ENCODE peak calls at places on chromosomes 7 and 10, in ten cellular contexts. One of them, this sample, is unnamed.

GRCh38 chr7:50085344-50085743 is 7.7 kb downstream of the ZPBP start:
- DNase-seq in NCI-H460: no peak
- DNase-seq in stimulated activated CD8-positive, alpha-beta memory T cell treated with anti-CD3 and anti-CD28 coated beads, Interleukin-2, amount 100 ng/mL, for 48 hours: no peak
- DNase-seq in WERI-Rb-1: no peak
- DNase-seq in AG08395: no peak
- DNase-seq in A172: no peak
- DNase-seq in retinal pigment epithelial cell: no peak
- DNase-seq in T-helper 1 cell: no peak
- DNase-seq in Kasumi-1: no peak
- DNase-seq in HT-29: no peak
- DNase-seq in this sample: no peak

GRCh38 chr10:72039377-72039776 is 49.0 kb downstream of the SPOCK2 start:
- DNase-seq in stimulated activated CD8-positive, alpha-beta memory T cell treated with anti-CD3 and anti-CD28 coated beads, Interleukin-2, amount 100 ng/mL, for 48 hours: no peak
- DNase-seq in Kasumi-1: no peak
- DNase-seq in retinal pigment epithelial cell: no peak
- DNase-seq in NCI-H460: no peak
- DNase-seq in AG08395: no peak
- DNase-seq in A172: no peak
- DNase-seq in WERI-Rb-1: no peak
- DNase-seq in T-helper 1 cell: no peak
- DNase-seq in HT-29: no peak
- DNase-seq in this sample: no peak

GRCh38 chr10:46550795-46551700 is 5.4 kb downstream of the GPRIN2 start:
- DNase-seq in WERI-Rb-1: peak; percentile 5
- DNase-seq in NCI-H460: no peak
- DNase-seq in stimulated activated CD8-positive, alpha-beta memory T cell treated with anti-CD3 and anti-CD28 coated beads, Interleukin-2, amount 100 ng/mL, for 48 hours: no peak
- DNase-seq in Kasumi-1: no peak
- DNase-seq in AG08395: no peak
- DNase-seq in retinal pigment epithelial cell: no peak
- DNase-seq in A172: no peak
- DNase-seq in T-helper 1 cell: no peak
- DNase-seq in HT-29: no peak
- DNase-seq in this sample: no peak

GRCh38 chr7:36790280-36790679 is 66.0 kb upstream of the AOAH start:
- DNase-seq in NCI-H460: no peak
- DNase-seq in Kasumi-1: no peak
- DNase-seq in AG08395: no peak
- DNase-seq in HT-29: no peak
- DNase-seq in A172: no peak
- DNase-seq in stimulated activated CD8-positive, alpha-beta memory T cell treated with anti-CD3 and anti-CD28 coated beads, Interleukin-2, amount 100 ng/mL, for 48 hours: no peak
- DNase-seq in T-helper 1 cell: no peak
- DNase-seq in retinal pigment epithelial cell: no peak
- DNase-seq in WERI-Rb-1: no peak
- DNase-seq in this sample: no peak

GRCh38 chr10:104330168-104331117 is 7.8 kb downstream of the ITPRIP start:
- DNase-seq in Kasumi-1: no peak
- DNase-seq in WERI-Rb-1: peak; percentile 40
- DNase-seq in stimulated activated CD8-positive, alpha-beta memory T cell treated with anti-CD3 and anti-CD28 coated beads, Interleukin-2, amount 100 ng/mL, for 48 hours: no peak
- DNase-seq in retinal pigment epithelial cell: peak; percentile 81
- DNase-seq in NCI-H460: peak; percentile 38
- DNase-seq in T-helper 1 cell: no peak
- DNase-seq in AG08395: peak; percentile 71
- DNase-seq in A172: peak; percentile 85
- DNase-seq in HT-29: no peak
- DNase-seq in this sample: no peak

GRCh38 chr7:91892821-91893340 is 12.4 kb upstream of the MTERF1 start:
- DNase-seq in Kasumi-1: no peak
- DNase-seq in WERI-Rb-1: peak; percentile 88
- DNase-seq in AG08395: no peak
- DNase-seq in HT-29: no peak
- DNase-seq in T-helper 1 cell: no peak
- DNase-seq in retinal pigment epithelial cell: peak; percentile 92
- DNase-seq in stimulated activated CD8-positive, alpha-beta memory T cell treated with anti-CD3 and anti-CD28 coated beads, Interleukin-2, amount 100 ng/mL, for 48 hours: no peak
- DNase-seq in NCI-H460: no peak
- DNase-seq in A172: peak; percentile 72
- DNase-seq in this sample: no peak

GRCh38 chr10:5975641-5976473 is 1.5 kb downstream of the IL15RA start:
- DNase-seq in WERI-Rb-1: no peak
- DNase-seq in stimulated activated CD8-positive, alpha-beta memory T cell treated with anti-CD3 and anti-CD28 coated beads, Interleukin-2, amount 100 ng/mL, for 48 hours: peak; percentile 50
- DNase-seq in retinal pigment epithelial cell: no peak
- DNase-seq in Kasumi-1: peak; percentile 41
- DNase-seq in T-helper 1 cell: peak; percentile 50
- DNase-seq in A172: peak; percentile 42
- DNase-seq in AG08395: peak; percentile 66
- DNase-seq in NCI-H460: no peak
- DNase-seq in HT-29: peak; percentile 29
- DNase-seq in this sample: peak; percentile 82

GRCh38 chr10:12416396-12417090 is 67.2 kb downstream of the CAMK1D start:
- DNase-seq in Kasumi-1: no peak
- DNase-seq in NCI-H460: no peak
- DNase-seq in WERI-Rb-1: no peak
- DNase-seq in AG08395: no peak
- DNase-seq in stimulated activated CD8-positive, alpha-beta memory T cell treated with anti-CD3 and anti-CD28 coated beads, Interleukin-2, amount 100 ng/mL, for 48 hours: no peak
- DNase-seq in T-helper 1 cell: no peak
- DNase-seq in HT-29: no peak
- DNase-seq in retinal pigment epithelial cell: no peak
- DNase-seq in A172: no peak
- DNase-seq in this sample: no peak

GRCh38 chr10:31090894-31091607 is 59.4 kb upstream of the ZNF438 start:
- DNase-seq in T-helper 1 cell: no peak
- DNase-seq in WERI-Rb-1: no peak
- DNase-seq in NCI-H460: no peak
- DNase-seq in stimulated activated CD8-positive, alpha-beta memory T cell treated with anti-CD3 and anti-CD28 coated beads, Interleukin-2, amount 100 ng/mL, for 48 hours: no peak
- DNase-seq in Kasumi-1: no peak
- DNase-seq in HT-29: no peak
- DNase-seq in retinal pigment epithelial cell: no peak
- DNase-seq in A172: peak; percentile 33
- DNase-seq in AG08395: no peak
- DNase-seq in this sample: no peak

GRCh38 chr7:15947749-15948148 is 261.3 kb upstream of the MEOX2 start:
- DNase-seq in stimulated activated CD8-positive, alpha-beta memory T cell treated with anti-CD3 and anti-CD28 coated beads, Interleukin-2, amount 100 ng/mL, for 48 hours: no peak
- DNase-seq in retinal pigment epithelial cell: no peak
- DNase-seq in NCI-H460: no peak
- DNase-seq in HT-29: no peak
- DNase-seq in AG08395: peak; percentile 44
- DNase-seq in Kasumi-1: no peak
- DNase-seq in T-helper 1 cell: no peak
- DNase-seq in WERI-Rb-1: no peak
- DNase-seq in A172: no peak
- DNase-seq in this sample: no peak

GRCh38 chr7:150313367-150313809 is 9.8 kb upstream of the LRRC61 start:
- DNase-seq in stimulated activated CD8-positive, alpha-beta memory T cell treated with anti-CD3 and anti-CD28 coated beads, Interleukin-2, amount 100 ng/mL, for 48 hours: no peak
- DNase-seq in retinal pigment epithelial cell: no peak
- DNase-seq in HT-29: no peak
- DNase-seq in A172: no peak
- DNase-seq in Kasumi-1: no peak
- DNase-seq in T-helper 1 cell: no peak
- DNase-seq in WERI-Rb-1: no peak
- DNase-seq in AG08395: no peak
- DNase-seq in NCI-H460: no peak
- DNase-seq in this sample: no peak

GRCh38 chr10:28796606-28797512 is 119.5 kb downstream of the BAMBI start:
- DNase-seq in Kasumi-1: no peak
- DNase-seq in stimulated activated CD8-positive, alpha-beta memory T cell treated with anti-CD3 and anti-CD28 coated beads, Interleukin-2, amount 100 ng/mL, for 48 hours: no peak
- DNase-seq in NCI-H460: no peak
- DNase-seq in AG08395: peak; percentile 32
- DNase-seq in WERI-Rb-1: no peak
- DNase-seq in A172: peak; percentile 58
- DNase-seq in T-helper 1 cell: no peak
- DNase-seq in retinal pigment epithelial cell: peak; percentile 49
- DNase-seq in HT-29: no peak
- DNase-seq in this sample: no peak

GRCh38 chr7:111568870-111569462 is 6.7 kb upstream of the IMMP2L start:
- DNase-seq in NCI-H460: no peak
- DNase-seq in HT-29: no peak
- DNase-seq in WERI-Rb-1: no peak
- DNase-seq in retinal pigment epithelial cell: no peak
- DNase-seq in Kasumi-1: no peak
- DNase-seq in T-helper 1 cell: no peak
- DNase-seq in stimulated activated CD8-positive, alpha-beta memory T cell treated with anti-CD3 and anti-CD28 coated beads, Interleukin-2, amount 100 ng/mL, for 48 hours: no peak
- DNase-seq in AG08395: no peak
- DNase-seq in A172: no peak
- DNase-seq in this sample: peak; percentile 33

GRCh38 chr10:63197304-63198092 is 64.4 kb downstream of the NRBF2 start:
- DNase-seq in A172: no peak
- DNase-seq in WERI-Rb-1: no peak
- DNase-seq in stimulated activated CD8-positive, alpha-beta memory T cell treated with anti-CD3 and anti-CD28 coated beads, Interleukin-2, amount 100 ng/mL, for 48 hours: no peak
- DNase-seq in retinal pigment epithelial cell: peak; percentile 15
- DNase-seq in HT-29: no peak
- DNase-seq in NCI-H460: no peak
- DNase-seq in AG08395: peak; percentile 45
- DNase-seq in T-helper 1 cell: no peak
- DNase-seq in Kasumi-1: no peak
- DNase-seq in this sample: no peak

GRCh38 chr7:2237109-2237602 is 4.4 kb upstream of the MAD1L1 start:
- DNase-seq in A172: no peak
- DNase-seq in NCI-H460: no peak
- DNase-seq in stimulated activated CD8-positive, alpha-beta memory T cell treated with anti-CD3 and anti-CD28 coated beads, Interleukin-2, amount 100 ng/mL, for 48 hours: no peak
- DNase-seq in retinal pigment epithelial cell: no peak
- DNase-seq in HT-29: no peak
- DNase-seq in WERI-Rb-1: no peak
- DNase-seq in Kasumi-1: peak; percentile 10
- DNase-seq in AG08395: no peak
- DNase-seq in T-helper 1 cell: no peak
- DNase-seq in this sample: peak; percentile 94

GRCh38 chr10:24889636-24890035 is 62.8 kb downstream of the PRTFDC1 start:
- DNase-seq in AG08395: no peak
- DNase-seq in WERI-Rb-1: no peak
- DNase-seq in T-helper 1 cell: no peak
- DNase-seq in A172: peak; percentile 59
- DNase-seq in NCI-H460: no peak
- DNase-seq in retinal pigment epithelial cell: no peak
- DNase-seq in HT-29: no peak
- DNase-seq in Kasumi-1: no peak
- DNase-seq in stimulated activated CD8-positive, alpha-beta memory T cell treated with anti-CD3 and anti-CD28 coated beads, Interleukin-2, amount 100 ng/mL, for 48 hours: no peak
- DNase-seq in this sample: no peak

GRCh38 chr10:115328331-115328730 is 235.2 kb downstream of the ATRNL1 start:
- DNase-seq in stimulated activated CD8-positive, alpha-beta memory T cell treated with anti-CD3 and anti-CD28 coated beads, Interleukin-2, amount 100 ng/mL, for 48 hours: no peak
- DNase-seq in AG08395: no peak
- DNase-seq in A172: no peak
- DNase-seq in T-helper 1 cell: no peak
- DNase-seq in HT-29: no peak
- DNase-seq in Kasumi-1: no peak
- DNase-seq in NCI-H460: no peak
- DNase-seq in WERI-Rb-1: no peak
- DNase-seq in retinal pigment epithelial cell: no peak
- DNase-seq in this sample: no peak

GRCh38 chr7:29848941-29849340 is 42.6 kb downstream of the WIPF3 start:
- DNase-seq in HT-29: no peak
- DNase-seq in WERI-Rb-1: no peak
- DNase-seq in NCI-H460: no peak
- DNase-seq in AG08395: no peak
- DNase-seq in stimulated activated CD8-positive, alpha-beta memory T cell treated with anti-CD3 and anti-CD28 coated beads, Interleukin-2, amount 100 ng/mL, for 48 hours: no peak
- DNase-seq in A172: no peak
- DNase-seq in retinal pigment epithelial cell: no peak
- DNase-seq in T-helper 1 cell: no peak
- DNase-seq in Kasumi-1: no peak
- DNase-seq in this sample: no peak

GRCh38 chr10:33237736-33238624 is 96.5 kb downstream of the NRP1 start:
- DNase-seq in AG08395: peak; percentile 92
- DNase-seq in retinal pigment epithelial cell: peak; percentile 69
- DNase-seq in T-helper 1 cell: no peak
- DNase-seq in WERI-Rb-1: no peak
- DNase-seq in stimulated activated CD8-positive, alpha-beta memory T cell treated with anti-CD3 and anti-CD28 coated beads, Interleukin-2, amount 100 ng/mL, for 48 hours: no peak
- DNase-seq in NCI-H460: peak; percentile 9
- DNase-seq in Kasumi-1: no peak
- DNase-seq in A172: peak; percentile 98
- DNase-seq in HT-29: peak; percentile 69
- DNase-seq in this sample: no peak

GRCh38 chr10:5096108-5096507 is 1.9 kb downstream of the AKR1C3 start:
- DNase-seq in NCI-H460: no peak
- DNase-seq in Kasumi-1: no peak
- DNase-seq in T-helper 1 cell: no peak
- DNase-seq in WERI-Rb-1: no peak
- DNase-seq in A172: no peak
- DNase-seq in stimulated activated CD8-positive, alpha-beta memory T cell treated with anti-CD3 and anti-CD28 coated beads, Interleukin-2, amount 100 ng/mL, for 48 hours: no peak
- DNase-seq in HT-29: no peak
- DNase-seq in retinal pigment epithelial cell: no peak
- DNase-seq in AG08395: no peak
- DNase-seq in this sample: no peak

GRCh38 chr7:117036836-117037235 is 83.5 kb downstream of the ST7 start:
- DNase-seq in WERI-Rb-1: no peak
- DNase-seq in A172: no peak
- DNase-seq in T-helper 1 cell: no peak
- DNase-seq in NCI-H460: no peak
- DNase-seq in Kasumi-1: no peak
- DNase-seq in stimulated activated CD8-positive, alpha-beta memory T cell treated with anti-CD3 and anti-CD28 coated beads, Interleukin-2, amount 100 ng/mL, for 48 hours: no peak
- DNase-seq in retinal pigment epithelial cell: no peak
- DNase-seq in AG08395: no peak
- DNase-seq in HT-29: no peak
- DNase-seq in this sample: no peak

GRCh38 chr7:110620336-110620735 is 470.6 kb upstream of the LRRN3 start:
- DNase-seq in NCI-H460: no peak
- DNase-seq in Kasumi-1: no peak
- DNase-seq in stimulated activated CD8-positive, alpha-beta memory T cell treated with anti-CD3 and anti-CD28 coated beads, Interleukin-2, amount 100 ng/mL, for 48 hours: no peak
- DNase-seq in T-helper 1 cell: no peak
- DNase-seq in AG08395: no peak
- DNase-seq in HT-29: no peak
- DNase-seq in A172: no peak
- DNase-seq in WERI-Rb-1: no peak
- DNase-seq in retinal pigment epithelial cell: no peak
- DNase-seq in this sample: no peak

GRCh38 chr7:6532516-6532915 is 18.7 kb downstream of the GRID2IP start:
- DNase-seq in AG08395: no peak
- DNase-seq in T-helper 1 cell: no peak
- DNase-seq in A172: no peak
- DNase-seq in Kasumi-1: no peak
- DNase-seq in retinal pigment epithelial cell: no peak
- DNase-seq in WERI-Rb-1: no peak
- DNase-seq in stimulated activated CD8-positive, alpha-beta memory T cell treated with anti-CD3 and anti-CD28 coated beads, Interleukin-2, amount 100 ng/mL, for 48 hours: no peak
- DNase-seq in HT-29: no peak
- DNase-seq in NCI-H460: no peak
- DNase-seq in this sample: no peak

GRCh38 chr7:88761779-88762178 is 2.3 kb downstream of the ZNF804B start:
- DNase-seq in Kasumi-1: no peak
- DNase-seq in WERI-Rb-1: no peak
- DNase-seq in retinal pigment epithelial cell: no peak
- DNase-seq in AG08395: no peak
- DNase-seq in HT-29: no peak
- DNase-seq in A172: no peak
- DNase-seq in T-helper 1 cell: no peak
- DNase-seq in stimulated activated CD8-positive, alpha-beta memory T cell treated with anti-CD3 and anti-CD28 coated beads, Interleukin-2, amount 100 ng/mL, for 48 hours: no peak
- DNase-seq in NCI-H460: no peak
- DNase-seq in this sample: no peak